ENCODE peak calls at places on chromosomes 7 and 10, in six cellular contexts. K, L, Q, D, F and Y are unnamed samples.

GRCh38 chr7:131040467-131040932 is 287.2 kb upstream of the MKLN1 start:
- DNase-seq in D (no peak), L (no peak), K (peak), F (peak), Q (peak), Y (peak)

GRCh38 chr7:84139986-84140729 is 54.4 kb downstream of the SEMA3A start:
- DNase-seq in D (no peak), L (no peak), Q (peak), K (no peak), F (peak), Y (no peak)

GRCh38 chr10:60796481-60796880 is 18.2 kb downstream of the CDK1 start:
- DNase-seq in D (no peak), L (no peak), F (no peak), Q (no peak), K (no peak), Y (no peak)

GRCh38 chr10:107059058-107059457 is 105.4 kb downstream of the SORCS1 start:
- DNase-seq in Q (no peak), F (no peak), L (no peak), D (no peak), K (no peak), Y (no peak)

GRCh38 chr10:101829561-101830315 is 11.5 kb upstream of the OGA start:
- DNase-seq in Q (no peak), K (no peak), D (peak), L (no peak), F (no peak), Y (no peak)

GRCh38 chr7:30705596-30705995 is 23.3 kb upstream of the CRHR2 start:
- DNase-seq in Q (no peak), L (no peak), K (no peak), D (no peak), F (no peak), Y (no peak)

GRCh38 chr7:139241258-139241657 is 10.2 kb downstream of the UBN2 start:
- DNase-seq in K (no peak), F (no peak), D (no peak), L (no peak), Q (no peak), Y (no peak)

GRCh38 chr7:139246905-139247304 is 15.9 kb downstream of the UBN2 start:
- DNase-seq in D (no peak), Q (peak), K (no peak), F (peak), L (peak), Y (no peak)

GRCh38 chr10:94125856-94126255 is 132.1 kb downstream of the PLCE1 start:
- DNase-seq in D (no peak), Q (peak), F (peak), L (peak), K (no peak), Y (peak)

GRCh38 chr7:22387583-22387982 is 30.6 kb upstream of the RAPGEF5 start:
- DNase-seq in L (no peak), K (no peak), Q (peak), D (peak), F (peak), Y (peak)

GRCh38 chr7:157436763-157437480 is 100.1 kb downstream of the DNAJB6 start:
- DNase-seq in L (no peak), K (no peak), F (no peak), Q (no peak), D (no peak), Y (no peak)

GRCh38 chr7:112449353-112449752 is 907 bp upstream of the IFRD1 start:
- DNase-seq in L (no peak), K (peak), Q (peak), D (no peak), F (no peak), Y (no peak)

GRCh38 chr10:95542330-95542729 is 18.8 kb downstream of the SORBS1 start:
- DNase-seq in Q (no peak), K (no peak), F (no peak), D (no peak), L (no peak), Y (no peak)

DNA sequence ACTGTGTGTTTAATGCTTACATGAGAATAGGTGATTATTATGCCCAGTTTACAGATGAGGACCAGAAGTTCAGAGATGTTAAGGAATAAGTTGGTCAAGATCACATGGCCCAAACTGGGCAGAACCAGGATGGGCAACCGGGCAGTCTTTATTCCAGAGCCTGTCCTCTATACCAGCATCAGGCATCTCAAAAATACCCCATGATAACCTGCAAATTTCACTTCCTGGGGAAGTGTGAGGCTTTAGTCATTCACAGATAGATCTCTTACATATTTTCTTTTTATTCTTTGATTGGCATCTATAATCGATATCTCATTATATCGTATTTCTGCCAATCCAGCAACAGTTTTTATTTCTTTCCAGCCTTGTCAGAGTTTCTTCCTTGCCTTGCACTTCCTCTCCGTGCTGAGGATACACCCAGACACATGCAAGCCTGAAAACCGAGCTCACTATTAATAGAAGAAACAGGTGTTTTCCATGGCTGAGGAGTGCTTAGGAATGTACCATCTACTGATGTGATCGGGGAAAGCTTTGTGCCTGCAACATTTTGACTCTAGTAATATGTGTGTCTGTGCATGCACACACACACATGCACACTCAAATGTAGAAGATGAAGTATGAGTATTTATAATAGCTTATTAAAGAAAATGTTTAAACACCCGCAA is 82.4 kb downstream of the CREM start:
- DNase-seq in F (no peak), D (no peak), L (no peak), Q (no peak), K (no peak), Y (no peak)
- H3K4me3 ChIP-seq in F (no peak), D (no peak), L (no peak), Q (no peak), K (no peak), Y (no peak)

GRCh38 chr7:73427902-73428696 is 5.5 kb upstream of the FZD9 start:
- DNase-seq in D (no peak), K (no peak), F (no peak), L (no peak), Q (no peak), Y (no peak)
- TF ChIP-seq CTCF in D (no peak), K (peak), F (no peak), L (no peak), Q (no peak), Y (peak)

GRCh38 chr7:32264667-32265284 is 194.6 kb upstream of the PDE1C start:
- DNase-seq in K (no peak), L (no peak), Q (no peak), D (no peak), F (no peak), Y (no peak)

GRCh38 chr7:32262315-32262714 is 192.1 kb upstream of the PDE1C start:
- DNase-seq in L (no peak), F (no peak), K (no peak), D (no peak), Q (no peak), Y (no peak)

DNA sequence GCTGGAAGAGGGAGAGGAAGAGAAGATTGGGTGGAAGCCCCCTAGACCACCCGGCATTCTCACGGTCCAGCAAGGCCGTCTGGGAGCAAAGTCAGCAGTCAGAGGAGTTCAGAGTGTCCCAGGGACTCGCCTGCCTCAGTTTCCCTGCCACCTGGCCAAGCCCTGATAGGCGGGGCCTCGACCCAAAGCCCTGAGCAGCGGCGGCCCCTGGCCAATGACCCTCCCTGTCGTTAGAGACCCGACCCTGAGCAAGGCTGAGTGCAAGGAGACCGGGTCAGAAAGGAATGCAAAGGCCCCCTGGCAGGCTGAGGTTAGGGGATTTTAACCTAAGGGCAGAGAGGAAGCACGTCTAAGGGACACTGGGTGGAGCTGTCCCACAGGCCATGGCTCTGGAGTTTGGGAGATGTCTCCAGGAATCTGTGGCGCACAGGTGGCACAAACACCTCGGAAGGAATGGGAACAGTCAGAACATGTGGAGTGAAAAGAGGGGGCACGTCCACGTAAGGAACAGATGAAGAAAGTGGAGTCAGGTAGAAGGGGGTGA is 196.8 kb upstream of the PDE1C start:
- DNase-seq in K (no peak), F (no peak), Q (no peak), L (no peak), D (no peak), Y (no peak)
- H3K4me3 ChIP-seq in K (no peak), F (no peak), Q (no peak), L (no peak), D (no peak), Y (no peak)

DNA sequence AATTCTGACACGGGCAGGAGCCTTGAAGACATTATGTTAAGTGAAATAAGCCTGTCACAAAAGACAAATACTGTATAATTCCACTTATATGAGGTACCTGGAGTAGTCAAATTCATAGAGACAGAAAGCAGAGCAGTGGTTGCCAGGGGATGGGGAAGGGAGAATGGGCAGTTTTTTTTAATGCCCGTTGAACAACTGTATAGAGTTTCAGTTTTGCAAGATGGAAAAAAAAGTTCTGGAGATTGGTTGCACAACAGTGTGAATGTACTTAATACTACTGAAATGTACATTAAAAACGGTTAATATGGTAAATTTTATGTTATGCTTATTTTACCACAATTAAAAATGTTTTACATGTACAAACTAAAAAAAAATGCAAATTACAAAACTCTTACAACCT is 63.6 kb upstream of the EFCAB10 start:
- DNase-seq in D (no peak), F (no peak), K (no peak), L (no peak), Q (no peak), Y (no peak)
- TF ChIP-seq CTCF in D (no peak), F (no peak), K (no peak), L (no peak), Q (no peak), Y (no peak)